ENCODE peak calls at places on chromosome 14, in four cellular contexts. M is caudate nucleus, W is iPS-NIHi11, I is GM04504. Y is an unnamed sample.

GRCh38 chr14:91140672-91141071 is 26.8 kb downstream of the DGLUCY start:
- DNase-seq in M (no peak), W (peak; percentile 67), I (no peak), Y (peak; percentile 63)

GRCh38 chr14:22555573-22556011 is 33.4 kb downstream of the DAD1 start:
- DNase-seq in M (no peak), W (no peak), I (no peak), Y (no peak)

GRCh38 chr14:38412654-38413053 is 156.8 kb upstream of the CLEC14A start:
- DNase-seq in M (no peak), W (no peak), I (no peak), Y (no peak)

GRCh38 chr14:100322138-100322957 is 791 bp upstream of the SLC25A47 start:
- DNase-seq in M (no peak), W (no peak), I (no peak), Y (no peak)

GRCh38 chr14:94974893-94975292 is 182.4 kb downstream of the DICER1 start:
- DNase-seq in M (no peak), W (no peak), I (no peak), Y (no peak)

GRCh38 chr14:55382483-55382882 is 29.1 kb downstream of the ATG14 start:
- DNase-seq in M (no peak), W (no peak), I (no peak), Y (no peak)

GRCh38 chr14:50967719-50968266 is 23.5 kb upstream of the PYGL start:
- DNase-seq in M (no peak), W (no peak), I (no peak), Y (no peak)

GRCh38 chr14:80055226-80055625 is 156.1 kb downstream of the DIO2 start:
- DNase-seq in M (no peak), W (no peak), I (no peak), Y (no peak)

GRCh38 chr14:55398679-55399078 is 13.0 kb downstream of the ATG14 start:
- DNase-seq in M (no peak), W (no peak), I (peak; percentile 79), Y (no peak)

GRCh38 chr14:33315217-33315616 is 376.5 kb downstream of the NPAS3 start:
- DNase-seq in M (no peak), W (no peak), I (no peak), Y (no peak)

GRCh38 chr14:104576607-104577332 is 2.8 kb upstream of the C14orf180 start:
- DNase-seq in M (no peak), W (no peak), I (no peak), Y (peak; percentile 42)

GRCh38 chr14:63787995-63788946 is 60.4 kb upstream of the SGPP1 start:
- DNase-seq in M (no peak), W (no peak), I (no peak), Y (no peak)

GRCh38 chr14:88790501-88791251 is 2.1 kb downstream of the EML5 start:
- DNase-seq in M (no peak), W (no peak), I (no peak), Y (no peak)

GRCh38 chr14:68636597-68636996 is 156.3 kb downstream of the ZFP36L1 start:
- DNase-seq in M (no peak), W (no peak), I (no peak), Y (no peak)

Y was measured in ELF-1.